ENCODE peak calls at places on chromosomes 4 and X, in ten cellular contexts. One of them, this sample, is unnamed.

GRCh38 chr4:180563977-180564376 is 1679.2 kb upstream of the TENM3 start:
- DNase-seq in uterus: no peak
- DNase-seq in ascending aorta: no peak
- DNase-seq in cardiac muscle cell: no peak
- DNase-seq in naive thymus-derived CD4-positive, alpha-beta T cell: no peak
- DNase-seq in HAP-1: peak; percentile 33
- DNase-seq in stomach: no peak
- DNase-seq in right lobe of liver: no peak
- DNase-seq in GM23248: no peak
- DNase-seq in testis: no peak
- DNase-seq in this sample: no peak

GRCh38 chrX:68307767-68308166 is 125.5 kb downstream of the OPHN1 start:
- DNase-seq in uterus: no peak
- DNase-seq in ascending aorta: no peak
- DNase-seq in cardiac muscle cell: peak; percentile 73
- DNase-seq in naive thymus-derived CD4-positive, alpha-beta T cell: no peak
- DNase-seq in HAP-1: no peak
- DNase-seq in stomach: no peak
- DNase-seq in right lobe of liver: no peak
- DNase-seq in GM23248: peak; percentile 79
- DNase-seq in testis: no peak
- DNase-seq in this sample: no peak

GRCh38 chr4:169416461-169416860 is 145.7 kb upstream of the SH3RF1 start:
- DNase-seq in uterus: no peak
- DNase-seq in ascending aorta: no peak
- DNase-seq in cardiac muscle cell: no peak
- DNase-seq in naive thymus-derived CD4-positive, alpha-beta T cell: no peak
- DNase-seq in HAP-1: no peak
- DNase-seq in stomach: no peak
- DNase-seq in right lobe of liver: no peak
- DNase-seq in GM23248: no peak
- DNase-seq in testis: no peak
- DNase-seq in this sample: no peak

GRCh38 chr4:76203541-76203940 is 10.1 kb downstream of the SCARB2 start:
- DNase-seq in uterus: no peak
- DNase-seq in ascending aorta: no peak
- DNase-seq in cardiac muscle cell: no peak
- DNase-seq in naive thymus-derived CD4-positive, alpha-beta T cell: no peak
- DNase-seq in HAP-1: no peak
- DNase-seq in stomach: no peak
- DNase-seq in right lobe of liver: no peak
- DNase-seq in GM23248: no peak
- DNase-seq in testis: no peak
- DNase-seq in this sample: no peak

GRCh38 chr4:74671074-74671698 is 123.1 kb downstream of the BTC start:
- DNase-seq in uterus: no peak
- DNase-seq in ascending aorta: no peak
- DNase-seq in cardiac muscle cell: peak; percentile 90
- DNase-seq in naive thymus-derived CD4-positive, alpha-beta T cell: peak; percentile 60
- DNase-seq in HAP-1: peak; percentile 61
- DNase-seq in stomach: peak; percentile 46
- DNase-seq in right lobe of liver: peak; percentile 23
- DNase-seq in GM23248: peak; percentile 86
- DNase-seq in testis: peak; percentile 51
- DNase-seq in this sample: peak; percentile 16

GRCh38 chr4:78155616-78156105 is 98.5 kb downstream of the FRAS1 start:
- DNase-seq in uterus: no peak
- DNase-seq in ascending aorta: no peak
- DNase-seq in cardiac muscle cell: peak; percentile 57
- DNase-seq in naive thymus-derived CD4-positive, alpha-beta T cell: no peak
- DNase-seq in HAP-1: no peak
- DNase-seq in stomach: no peak
- DNase-seq in right lobe of liver: no peak
- DNase-seq in GM23248: no peak
- DNase-seq in testis: no peak
- DNase-seq in this sample: no peak

GRCh38 chr4:183014361-183015084 is 84.5 kb upstream of the WWC2 start:
- DNase-seq in uterus: no peak
- DNase-seq in ascending aorta: no peak
- DNase-seq in cardiac muscle cell: peak; percentile 15
- DNase-seq in naive thymus-derived CD4-positive, alpha-beta T cell: no peak
- DNase-seq in HAP-1: no peak
- DNase-seq in stomach: no peak
- DNase-seq in right lobe of liver: no peak
- DNase-seq in GM23248: no peak
- DNase-seq in testis: no peak
- DNase-seq in this sample: no peak

GRCh38 chrX:10045327-10046000 is 78.3 kb downstream of the CLDN34 start:
- DNase-seq in uterus: no peak
- DNase-seq in ascending aorta: no peak
- DNase-seq in cardiac muscle cell: peak; percentile 16
- DNase-seq in naive thymus-derived CD4-positive, alpha-beta T cell: no peak
- DNase-seq in HAP-1: no peak
- DNase-seq in stomach: peak; percentile 48
- DNase-seq in right lobe of liver: no peak
- DNase-seq in GM23248: no peak
- DNase-seq in testis: peak; percentile 64
- DNase-seq in this sample: no peak

GRCh38 chr4:67234296-67234695 is 311.0 kb downstream of the CENPC start:
- DNase-seq in uterus: no peak
- DNase-seq in ascending aorta: no peak
- DNase-seq in cardiac muscle cell: no peak
- DNase-seq in naive thymus-derived CD4-positive, alpha-beta T cell: no peak
- DNase-seq in HAP-1: no peak
- DNase-seq in stomach: no peak
- DNase-seq in right lobe of liver: no peak
- DNase-seq in GM23248: no peak
- DNase-seq in testis: no peak
- DNase-seq in this sample: no peak

GRCh38 chrX:153687121-153688039 is at the start of gene SLC6A8:
- DNase-seq in uterus: peak; percentile 78
- DNase-seq in ascending aorta: no peak
- DNase-seq in cardiac muscle cell: peak; percentile 71
- DNase-seq in naive thymus-derived CD4-positive, alpha-beta T cell: peak; percentile 17
- DNase-seq in HAP-1: peak; percentile 93
- DNase-seq in stomach: peak; percentile 74
- DNase-seq in right lobe of liver: peak; percentile 78
- DNase-seq in GM23248: peak; percentile 77
- DNase-seq in testis: peak; percentile 73
- DNase-seq in this sample: no peak

GRCh38 chrX:153685179-153685536 is 2.6 kb upstream of the SLC6A8 start:
- DNase-seq in uterus: no peak
- DNase-seq in ascending aorta: no peak
- DNase-seq in cardiac muscle cell: no peak
- DNase-seq in naive thymus-derived CD4-positive, alpha-beta T cell: no peak
- DNase-seq in HAP-1: peak; percentile 51
- DNase-seq in stomach: no peak
- DNase-seq in right lobe of liver: no peak
- DNase-seq in GM23248: no peak
- DNase-seq in testis: no peak
- DNase-seq in this sample: no peak

GRCh38 chrX:153684447-153685178 is 3.1 kb upstream of the SLC6A8 start:
- DNase-seq in uterus: peak; percentile 14
- DNase-seq in ascending aorta: no peak
- DNase-seq in cardiac muscle cell: no peak
- DNase-seq in naive thymus-derived CD4-positive, alpha-beta T cell: no peak
- DNase-seq in HAP-1: peak; percentile 87
- DNase-seq in stomach: no peak
- DNase-seq in right lobe of liver: no peak
- DNase-seq in GM23248: no peak
- DNase-seq in testis: no peak
- DNase-seq in this sample: no peak

GRCh38 chrX:153688071-153688470 is 345 bp downstream of the SLC6A8 start:
- DNase-seq in uterus: no peak
- DNase-seq in ascending aorta: no peak
- DNase-seq in cardiac muscle cell: no peak
- DNase-seq in naive thymus-derived CD4-positive, alpha-beta T cell: no peak
- DNase-seq in HAP-1: no peak
- DNase-seq in stomach: no peak
- DNase-seq in right lobe of liver: no peak
- DNase-seq in GM23248: peak; percentile 23
- DNase-seq in testis: no peak
- DNase-seq in this sample: no peak

DNA sequence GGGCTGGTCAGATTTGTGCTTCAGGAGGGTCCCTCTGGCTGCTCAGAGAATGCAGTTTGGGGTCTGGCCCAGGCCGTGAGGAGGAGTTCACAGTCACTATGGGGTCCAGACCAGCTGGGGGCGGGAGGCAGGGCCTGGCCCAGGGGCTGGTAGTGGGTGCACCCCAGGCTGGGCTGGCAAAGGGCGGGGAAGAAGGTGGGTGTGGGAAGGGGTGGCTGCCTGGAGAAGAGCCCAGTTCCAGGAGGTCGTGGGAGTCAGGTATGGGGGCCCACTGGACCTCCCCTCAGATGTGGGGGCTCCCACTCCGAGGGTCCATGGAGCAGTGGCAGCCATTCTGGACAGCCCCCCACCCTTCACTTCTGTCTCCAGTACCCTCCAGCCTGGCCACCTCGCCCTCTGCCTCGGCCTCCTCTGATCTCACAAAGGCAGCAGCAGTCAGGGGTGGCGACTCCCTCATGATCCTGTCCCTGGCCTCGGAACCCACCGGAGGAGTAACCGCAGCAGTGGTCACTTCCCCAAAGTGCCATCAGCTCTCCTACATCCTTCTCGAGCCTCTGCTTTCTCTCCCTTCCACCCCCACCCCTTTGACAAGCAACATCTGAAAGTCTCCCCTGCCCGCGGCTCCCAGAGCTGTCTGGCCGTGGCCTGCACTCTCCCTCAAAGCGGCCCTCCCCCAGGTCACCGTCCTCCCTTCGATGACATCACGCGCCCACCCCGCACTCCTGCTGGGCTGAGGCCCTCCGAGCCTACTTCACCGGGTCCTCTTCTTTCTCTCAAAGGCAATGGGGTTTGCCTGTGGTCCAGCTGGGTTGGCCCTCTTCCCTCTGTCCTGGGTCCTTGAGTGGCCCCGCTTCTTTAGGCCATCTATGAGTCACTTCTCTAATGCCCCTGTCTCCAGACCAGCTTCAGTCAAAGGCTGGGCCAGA is 1.7 kb upstream of the SLC6A8 start:
- DNase-seq in uterus: peak; percentile 54
- DNase-seq in ascending aorta: no peak
- DNase-seq in cardiac muscle cell: no peak
- DNase-seq in naive thymus-derived CD4-positive, alpha-beta T cell: no peak
- DNase-seq in HAP-1: no peak
- DNase-seq in stomach: no peak
- DNase-seq in right lobe of liver: peak; percentile 17
- DNase-seq in GM23248: no peak
- DNase-seq in testis: peak; percentile 60
- DNase-seq in this sample: no peak
- H3K4me3 ChIP-seq in uterus: no peak overlapping the region
- H3K4me3 ChIP-seq in ascending aorta: no peak overlapping the region
- H3K4me3 ChIP-seq in cardiac muscle cell: no peak overlapping the region
- H3K4me3 ChIP-seq in naive thymus-derived CD4-positive, alpha-beta T cell: no peak overlapping the region
- H3K4me3 ChIP-seq in HAP-1: peak overlapping the region; percentile 36
- H3K4me3 ChIP-seq in stomach: no peak overlapping the region
- H3K4me3 ChIP-seq in right lobe of liver: no peak overlapping the region
- H3K4me3 ChIP-seq in GM23248: no peak overlapping the region
- H3K4me3 ChIP-seq in testis: no peak overlapping the region
- H3K4me3 ChIP-seq in this sample: no peak overlapping the region

GRCh38 chr4:63348735-63349673 is 1060.2 kb downstream of the TECRL start:
- DNase-seq in uterus: no peak
- DNase-seq in ascending aorta: no peak
- DNase-seq in cardiac muscle cell: no peak
- DNase-seq in naive thymus-derived CD4-positive, alpha-beta T cell: no peak
- DNase-seq in HAP-1: no peak
- DNase-seq in stomach: no peak
- DNase-seq in right lobe of liver: peak; percentile 16
- DNase-seq in GM23248: no peak
- DNase-seq in testis: peak; percentile 14
- DNase-seq in this sample: no peak
- H3K9me3 ChIP-seq in uterus: no peaks in the 10 kb centered on the region
- H3K9me3 ChIP-seq in ascending aorta: no peaks in the 10 kb centered on the region
- H3K9me3 ChIP-seq in cardiac muscle cell: no peaks in the 10 kb centered on the region
- H3K9me3 ChIP-seq in naive thymus-derived CD4-positive, alpha-beta T cell: no peaks in the 10 kb centered on the region
- H3K9me3 ChIP-seq in HAP-1: peaks cover 3% of the 10 kb centered on the region
- H3K9me3 ChIP-seq in stomach: peaks cover 53% of the 10 kb centered on the region
- H3K9me3 ChIP-seq in right lobe of liver: no peaks in the 10 kb centered on the region
- H3K9me3 ChIP-seq in GM23248: no peaks in the 10 kb centered on the region
- H3K9me3 ChIP-seq in testis: no peaks in the 10 kb centered on the region
- H3K9me3 ChIP-seq in this sample: no peaks in the 10 kb centered on the region

GRCh38 chrX:19543951-19544359 is 28.6 kb upstream of the MAP3K15 start:
- DNase-seq in uterus: no peak
- DNase-seq in ascending aorta: no peak
- DNase-seq in cardiac muscle cell: no peak
- DNase-seq in naive thymus-derived CD4-positive, alpha-beta T cell: no peak
- DNase-seq in HAP-1: no peak
- DNase-seq in stomach: no peak
- DNase-seq in right lobe of liver: no peak
- DNase-seq in GM23248: no peak
- DNase-seq in testis: no peak
- DNase-seq in this sample: no peak
- H3K36me3 ChIP-seq in uterus: no peaks in the 10 kb centered on the region
- H3K36me3 ChIP-seq in ascending aorta: no peaks in the 10 kb centered on the region
- H3K36me3 ChIP-seq in cardiac muscle cell: no peaks in the 10 kb centered on the region
- H3K36me3 ChIP-seq in naive thymus-derived CD4-positive, alpha-beta T cell: no peaks in the 10 kb centered on the region
- H3K36me3 ChIP-seq in HAP-1: no peaks in the 10 kb centered on the region
- H3K36me3 ChIP-seq in stomach: peaks cover 10% of the 10 kb centered on the region
- H3K36me3 ChIP-seq in right lobe of liver: no peaks in the 10 kb centered on the region
- H3K36me3 ChIP-seq in GM23248: no peaks in the 10 kb centered on the region
- H3K36me3 ChIP-seq in testis: no peaks in the 10 kb centered on the region
- H3K36me3 ChIP-seq in this sample: no peaks in the 10 kb centered on the region

GRCh38 chr4:82890602-82890912 is 396 bp downstream of the SEC31A start:
- DNase-seq in uterus: no peak
- DNase-seq in ascending aorta: peak; percentile 21
- DNase-seq in cardiac muscle cell: no peak
- DNase-seq in naive thymus-derived CD4-positive, alpha-beta T cell: no peak
- DNase-seq in HAP-1: no peak
- DNase-seq in stomach: no peak
- DNase-seq in right lobe of liver: no peak
- DNase-seq in GM23248: no peak
- DNase-seq in testis: no peak
- DNase-seq in this sample: no peak

GRCh38 chr4:82889287-82889686 is 1.7 kb downstream of the SEC31A start:
- DNase-seq in uterus: no peak
- DNase-seq in ascending aorta: no peak
- DNase-seq in cardiac muscle cell: no peak
- DNase-seq in naive thymus-derived CD4-positive, alpha-beta T cell: no peak
- DNase-seq in HAP-1: peak; percentile 44
- DNase-seq in stomach: no peak
- DNase-seq in right lobe of liver: no peak
- DNase-seq in GM23248: peak; percentile 37
- DNase-seq in testis: no peak
- DNase-seq in this sample: no peak

GRCh38 chr4:82885410-82885809 is 5.5 kb downstream of the SEC31A start:
- DNase-seq in uterus: no peak
- DNase-seq in ascending aorta: no peak
- DNase-seq in cardiac muscle cell: no peak
- DNase-seq in naive thymus-derived CD4-positive, alpha-beta T cell: no peak
- DNase-seq in HAP-1: no peak
- DNase-seq in stomach: no peak
- DNase-seq in right lobe of liver: no peak
- DNase-seq in GM23248: peak; percentile 41
- DNase-seq in testis: no peak
- DNase-seq in this sample: no peak

GRCh38 chr4:82890913-82891727 is at the start of gene SEC31A:
- DNase-seq in uterus: peak; percentile 93
- DNase-seq in ascending aorta: peak; percentile 75
- DNase-seq in cardiac muscle cell: peak; percentile 98
- DNase-seq in naive thymus-derived CD4-positive, alpha-beta T cell: peak; percentile 96
- DNase-seq in HAP-1: peak; percentile 98
- DNase-seq in stomach: peak; percentile 97
- DNase-seq in right lobe of liver: peak; percentile 98
- DNase-seq in GM23248: peak; percentile 99
- DNase-seq in testis: peak; percentile 96
- DNase-seq in this sample: peak; percentile 75

GRCh38 chr4:82886145-82886942 is 4.6 kb downstream of the SEC31A start:
- DNase-seq in uterus: no peak
- DNase-seq in ascending aorta: no peak
- DNase-seq in cardiac muscle cell: no peak
- DNase-seq in naive thymus-derived CD4-positive, alpha-beta T cell: no peak
- DNase-seq in HAP-1: no peak
- DNase-seq in stomach: no peak
- DNase-seq in right lobe of liver: no peak
- DNase-seq in GM23248: peak; percentile 35
- DNase-seq in testis: no peak
- DNase-seq in this sample: no peak
- H3K4me3 ChIP-seq in uterus: no peak overlapping the region
- H3K4me3 ChIP-seq in ascending aorta: no peak overlapping the region
- H3K4me3 ChIP-seq in cardiac muscle cell: no peak overlapping the region
- H3K4me3 ChIP-seq in naive thymus-derived CD4-positive, alpha-beta T cell: no peak overlapping the region
- H3K4me3 ChIP-seq in HAP-1: no peak overlapping the region
- H3K4me3 ChIP-seq in stomach: no peak overlapping the region
- H3K4me3 ChIP-seq in right lobe of liver: no peak overlapping the region
- H3K4me3 ChIP-seq in GM23248: peak overlapping the region; percentile 62
- H3K4me3 ChIP-seq in testis: no peak overlapping the region
- H3K4me3 ChIP-seq in this sample: no peak overlapping the region

This sample was measured in iPS DF 6.9.